ENCODE peak calls at places on chromosomes 13 and 19, in eight cellular contexts. One of them, this sample, is unnamed.

GRCh38 chr19:35306473-35307246 is 14.7 kb downstream of the MAG start:
- DNase-seq in mesenchymal stem cell: no peak
- DNase-seq in GM23248: no peak
- DNase-seq in psoas muscle: no peak
- DNase-seq in CD8-positive, alpha-beta T cell: no peak
- DNase-seq in lower lobe of right lung: no peak
- DNase-seq in uterus: no peak
- DNase-seq in cardiac muscle cell: no peak
- DNase-seq in this sample: no peak

GRCh38 chr19:4066682-4067395 is at the start of gene ZBTB7A:
- DNase-seq in cardiac muscle cell: peak; percentile 92
- DNase-seq in mesenchymal stem cell: peak; percentile 79
- DNase-seq in psoas muscle: peak; percentile 86
- DNase-seq in lower lobe of right lung: peak; percentile 94
- DNase-seq in CD8-positive, alpha-beta T cell: peak; percentile 66
- DNase-seq in GM23248: peak; percentile 85
- DNase-seq in uterus: peak; percentile 88
- DNase-seq in this sample: no peak

GRCh38 chr19:19490247-19490968 is 24.9 kb downstream of the TSSK6 start:
- DNase-seq in lower lobe of right lung: peak; percentile 70
- DNase-seq in cardiac muscle cell: peak; percentile 85
- DNase-seq in uterus: peak; percentile 82
- DNase-seq in GM23248: peak; percentile 88
- DNase-seq in psoas muscle: peak; percentile 71
- DNase-seq in CD8-positive, alpha-beta T cell: peak; percentile 70
- DNase-seq in mesenchymal stem cell: peak; percentile 85
- DNase-seq in this sample: peak; percentile 68

GRCh38 chr19:17205237-17206140 is 9.7 kb upstream of the USE1 start:
- DNase-seq in cardiac muscle cell: peak; percentile 72
- DNase-seq in uterus: peak; percentile 53
- DNase-seq in lower lobe of right lung: peak; percentile 82
- DNase-seq in psoas muscle: no peak
- DNase-seq in CD8-positive, alpha-beta T cell: peak; percentile 44
- DNase-seq in mesenchymal stem cell: peak; percentile 52
- DNase-seq in GM23248: peak; percentile 69
- DNase-seq in this sample: no peak

GRCh38 chr19:46019270-46019669 is 3.6 kb downstream of the PGLYRP1 start:
- DNase-seq in GM23248: no peak
- DNase-seq in psoas muscle: no peak
- DNase-seq in mesenchymal stem cell: no peak
- DNase-seq in CD8-positive, alpha-beta T cell: no peak
- DNase-seq in uterus: no peak
- DNase-seq in lower lobe of right lung: no peak
- DNase-seq in cardiac muscle cell: no peak
- DNase-seq in this sample: no peak

GRCh38 chr13:104831823-104832222 is 1703.6 kb downstream of the EFNB2 start:
- DNase-seq in GM23248: no peak
- DNase-seq in CD8-positive, alpha-beta T cell: no peak
- DNase-seq in uterus: no peak
- DNase-seq in cardiac muscle cell: no peak
- DNase-seq in lower lobe of right lung: no peak
- DNase-seq in mesenchymal stem cell: no peak
- DNase-seq in psoas muscle: no peak
- DNase-seq in this sample: no peak

GRCh38 chr13:47853236-47853635 is 147.8 kb downstream of the SUCLA2 start:
- DNase-seq in lower lobe of right lung: no peak
- DNase-seq in cardiac muscle cell: no peak
- DNase-seq in uterus: no peak
- DNase-seq in psoas muscle: no peak
- DNase-seq in GM23248: peak; percentile 59
- DNase-seq in CD8-positive, alpha-beta T cell: no peak
- DNase-seq in mesenchymal stem cell: peak; percentile 9
- DNase-seq in this sample: no peak

GRCh38 chr19:12748489-12748888 is 3.1 kb upstream of the BEST2 start:
- DNase-seq in cardiac muscle cell: no peak
- DNase-seq in mesenchymal stem cell: no peak
- DNase-seq in uterus: no peak
- DNase-seq in lower lobe of right lung: no peak
- DNase-seq in GM23248: no peak
- DNase-seq in CD8-positive, alpha-beta T cell: no peak
- DNase-seq in psoas muscle: no peak
- DNase-seq in this sample: no peak

GRCh38 chr13:42859760-42860159 is 78.4 kb downstream of the FAM216B start:
- DNase-seq in uterus: no peak
- DNase-seq in CD8-positive, alpha-beta T cell: no peak
- DNase-seq in mesenchymal stem cell: no peak
- DNase-seq in psoas muscle: no peak
- DNase-seq in cardiac muscle cell: no peak
- DNase-seq in lower lobe of right lung: no peak
- DNase-seq in GM23248: no peak
- DNase-seq in this sample: no peak

GRCh38 chr19:44623626-44624025 is 10.3 kb downstream of the IGSF23 start:
- DNase-seq in CD8-positive, alpha-beta T cell: no peak
- DNase-seq in mesenchymal stem cell: no peak
- DNase-seq in cardiac muscle cell: no peak
- DNase-seq in uterus: no peak
- DNase-seq in GM23248: no peak
- DNase-seq in lower lobe of right lung: no peak
- DNase-seq in psoas muscle: no peak
- DNase-seq in this sample: no peak

GRCh38 chr13:24640752-24641151 is 39.5 kb upstream of the ATP12A start:
- DNase-seq in mesenchymal stem cell: no peak
- DNase-seq in CD8-positive, alpha-beta T cell: no peak
- DNase-seq in lower lobe of right lung: no peak
- DNase-seq in psoas muscle: no peak
- DNase-seq in GM23248: no peak
- DNase-seq in uterus: no peak
- DNase-seq in cardiac muscle cell: no peak
- DNase-seq in this sample: no peak

GRCh38 chr19:11861301-11861700 is 12.8 kb downstream of the ZNF439 start:
- DNase-seq in psoas muscle: no peak
- DNase-seq in CD8-positive, alpha-beta T cell: no peak
- DNase-seq in uterus: no peak
- DNase-seq in mesenchymal stem cell: no peak
- DNase-seq in lower lobe of right lung: no peak
- DNase-seq in cardiac muscle cell: no peak
- DNase-seq in GM23248: no peak
- DNase-seq in this sample: no peak

GRCh38 chr19:3784607-3785463 is 1.3 kb downstream of the MATK start:
- DNase-seq in mesenchymal stem cell: no peak
- DNase-seq in cardiac muscle cell: no peak
- DNase-seq in CD8-positive, alpha-beta T cell: no peak
- DNase-seq in lower lobe of right lung: no peak
- DNase-seq in GM23248: peak; percentile 33
- DNase-seq in psoas muscle: no peak
- DNase-seq in uterus: no peak
- DNase-seq in this sample: no peak

GRCh38 chr13:53844747-53845146 is 816.1 kb downstream of the OLFM4 start:
- DNase-seq in GM23248: no peak
- DNase-seq in mesenchymal stem cell: no peak
- DNase-seq in uterus: no peak
- DNase-seq in psoas muscle: no peak
- DNase-seq in CD8-positive, alpha-beta T cell: no peak
- DNase-seq in lower lobe of right lung: no peak
- DNase-seq in cardiac muscle cell: no peak
- DNase-seq in this sample: no peak

GRCh38 chr13:111518161-111518791 is 197.8 kb downstream of the TEX29 start:
- DNase-seq in lower lobe of right lung: no peak
- DNase-seq in GM23248: no peak
- DNase-seq in uterus: no peak
- DNase-seq in psoas muscle: no peak
- DNase-seq in CD8-positive, alpha-beta T cell: no peak
- DNase-seq in cardiac muscle cell: no peak
- DNase-seq in mesenchymal stem cell: no peak
- DNase-seq in this sample: no peak

GRCh38 chr13:40453666-40454030 is 212.8 kb downstream of the FOXO1 start:
- DNase-seq in cardiac muscle cell: no peak
- DNase-seq in CD8-positive, alpha-beta T cell: no peak
- DNase-seq in lower lobe of right lung: no peak
- DNase-seq in mesenchymal stem cell: no peak
- DNase-seq in GM23248: no peak
- DNase-seq in uterus: no peak
- DNase-seq in psoas muscle: no peak
- DNase-seq in this sample: no peak

GRCh38 chr13:111166882-111167281 is 51.8 kb downstream of the ARHGEF7 start:
- DNase-seq in CD8-positive, alpha-beta T cell: no peak
- DNase-seq in mesenchymal stem cell: no peak
- DNase-seq in uterus: no peak
- DNase-seq in cardiac muscle cell: no peak
- DNase-seq in GM23248: no peak
- DNase-seq in lower lobe of right lung: no peak
- DNase-seq in psoas muscle: no peak
- DNase-seq in this sample: no peak

GRCh38 chr13:44921931-44922758 is 67.1 kb downstream of the NUFIP1 start:
- DNase-seq in GM23248: peak; percentile 95
- DNase-seq in psoas muscle: peak; percentile 42
- DNase-seq in cardiac muscle cell: peak; percentile 6
- DNase-seq in lower lobe of right lung: no peak
- DNase-seq in uterus: peak; percentile 88
- DNase-seq in CD8-positive, alpha-beta T cell: no peak
- DNase-seq in mesenchymal stem cell: peak; percentile 97
- DNase-seq in this sample: peak; percentile 93

GRCh38 chr19:42402376-42403116 is 12.4 kb upstream of the CNFN start:
- DNase-seq in cardiac muscle cell: no peak
- DNase-seq in uterus: no peak
- DNase-seq in GM23248: no peak
- DNase-seq in lower lobe of right lung: no peak
- DNase-seq in CD8-positive, alpha-beta T cell: no peak
- DNase-seq in psoas muscle: no peak
- DNase-seq in mesenchymal stem cell: no peak
- DNase-seq in this sample: no peak
- H3K4me3 ChIP-seq in cardiac muscle cell: peak overlapping the region; percentile 48
- H3K4me3 ChIP-seq in uterus: peak overlapping the region; percentile 62
- H3K4me3 ChIP-seq in GM23248: peak overlapping the region; percentile 71
- H3K4me3 ChIP-seq in lower lobe of right lung: peak overlapping the region; percentile 66
- H3K4me3 ChIP-seq in CD8-positive, alpha-beta T cell: peak overlapping the region; percentile 61
- H3K4me3 ChIP-seq in psoas muscle: peak overlapping the region; percentile 76
- H3K4me3 ChIP-seq in mesenchymal stem cell: peak overlapping the region; percentile 5
- H3K4me3 ChIP-seq in this sample: peak overlapping the region; percentile 66

DNA sequence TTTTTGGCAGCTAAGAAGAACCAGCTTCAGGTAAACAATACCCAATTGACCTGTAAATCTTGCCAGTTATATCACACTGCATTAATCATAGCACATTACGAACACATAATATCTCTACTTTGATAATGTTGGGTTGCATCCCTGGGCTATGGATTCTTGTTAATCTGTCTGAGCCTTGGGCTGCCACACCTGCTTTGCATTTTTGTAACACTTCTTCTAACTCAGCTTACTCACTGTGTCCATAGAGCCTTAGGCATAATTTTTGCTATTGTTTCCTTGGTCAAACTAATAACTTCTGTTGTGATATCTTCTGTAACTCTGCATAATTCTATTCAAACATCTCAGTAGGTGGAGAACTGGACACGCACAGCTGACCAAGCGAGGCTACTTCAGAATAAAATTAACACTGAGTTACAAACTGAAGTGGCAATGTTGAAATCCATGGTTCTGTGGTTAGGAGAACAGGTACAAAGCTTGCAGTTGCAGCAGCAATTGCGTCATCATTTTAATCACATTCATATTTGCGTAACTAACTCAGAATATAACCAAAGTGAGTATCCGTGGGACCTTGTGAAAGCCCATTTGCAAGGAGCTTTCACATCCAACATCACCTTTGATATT is 6.4 kb downstream of the ZNF350 start:
- DNase-seq in cardiac muscle cell: no peak
- DNase-seq in CD8-positive, alpha-beta T cell: no peak
- DNase-seq in lower lobe of right lung: no peak
- DNase-seq in GM23248: no peak
- DNase-seq in mesenchymal stem cell: no peak
- DNase-seq in uterus: no peak
- DNase-seq in psoas muscle: no peak
- DNase-seq in this sample: no peak
- H3K9me3 ChIP-seq in cardiac muscle cell: no peaks in the 10 kb centered on the region
- H3K9me3 ChIP-seq in CD8-positive, alpha-beta T cell: peaks cover 42% of the 10 kb centered on the region
- H3K9me3 ChIP-seq in lower lobe of right lung: peaks cover 95% of the 10 kb centered on the region
- H3K9me3 ChIP-seq in GM23248: no peaks in the 10 kb centered on the region
- H3K9me3 ChIP-seq in mesenchymal stem cell: peaks cover 95% of the 10 kb centered on the region
- H3K9me3 ChIP-seq in uterus: peaks cover 79% of the 10 kb centered on the region
- H3K9me3 ChIP-seq in psoas muscle: peaks cover 64% of the 10 kb centered on the region
- H3K9me3 ChIP-seq in this sample: peaks cover 43% of the 10 kb centered on the region

GRCh38 chr19:57348136-57348535 is 2.9 kb upstream of the ZNF304 start:
- DNase-seq in cardiac muscle cell: no peak
- DNase-seq in lower lobe of right lung: no peak
- DNase-seq in GM23248: peak; percentile 83
- DNase-seq in uterus: no peak
- DNase-seq in mesenchymal stem cell: peak; percentile 71
- DNase-seq in CD8-positive, alpha-beta T cell: no peak
- DNase-seq in psoas muscle: no peak
- DNase-seq in this sample: no peak
- H3K27ac ChIP-seq in cardiac muscle cell: no peak overlapping the region
- H3K27ac ChIP-seq in lower lobe of right lung: no peak overlapping the region
- H3K27ac ChIP-seq in GM23248: peak overlapping the region; percentile 92
- H3K27ac ChIP-seq in uterus: no peak overlapping the region
- H3K27ac ChIP-seq in mesenchymal stem cell: no peak overlapping the region
- H3K27ac ChIP-seq in CD8-positive, alpha-beta T cell: no peak overlapping the region
- H3K27ac ChIP-seq in psoas muscle: no peak overlapping the region
- H3K27ac ChIP-seq in this sample: no peak overlapping the region

DNA sequence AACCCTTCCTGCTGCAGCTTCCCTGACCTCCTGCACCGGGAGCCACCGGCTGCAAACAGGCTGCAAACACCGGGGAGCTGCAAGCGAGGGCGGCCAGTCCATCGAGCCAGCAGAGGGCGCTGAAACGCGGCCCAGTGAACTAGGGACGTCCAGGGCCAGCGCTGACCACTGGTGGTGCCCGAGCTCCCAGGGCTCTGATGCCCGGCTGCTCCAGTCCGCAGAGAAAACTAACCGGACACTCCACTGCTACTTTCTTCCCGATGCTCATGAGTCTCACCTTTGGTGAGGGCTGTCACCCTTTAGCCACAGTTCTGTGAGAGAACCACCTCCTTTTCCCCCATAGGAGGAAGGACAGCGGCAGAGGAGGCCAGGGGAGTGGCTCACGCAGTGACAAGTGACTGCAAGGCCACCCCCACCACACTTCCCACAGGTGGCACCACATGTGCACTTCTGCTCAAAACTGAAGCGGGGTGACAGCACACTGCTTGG is 82.8 kb upstream of the MTIF3 start:
- DNase-seq in cardiac muscle cell: peak; percentile 91
- DNase-seq in GM23248: peak; percentile 81
- DNase-seq in psoas muscle: peak; percentile 84
- DNase-seq in CD8-positive, alpha-beta T cell: peak; percentile 12
- DNase-seq in mesenchymal stem cell: peak; percentile 69
- DNase-seq in uterus: peak; percentile 42
- DNase-seq in lower lobe of right lung: peak; percentile 91
- DNase-seq in this sample: peak; percentile 41
- H3K4me3 ChIP-seq in cardiac muscle cell: no peak overlapping the region
- H3K4me3 ChIP-seq in GM23248: no peak overlapping the region
- H3K4me3 ChIP-seq in psoas muscle: no peak overlapping the region
- H3K4me3 ChIP-seq in CD8-positive, alpha-beta T cell: no peak overlapping the region
- H3K4me3 ChIP-seq in mesenchymal stem cell: no peak overlapping the region
- H3K4me3 ChIP-seq in uterus: no peak overlapping the region
- H3K4me3 ChIP-seq in lower lobe of right lung: peak overlapping the region; percentile 33
- H3K4me3 ChIP-seq in this sample: no peak overlapping the region

GRCh38 chr13:20501139-20501538 is 24.5 kb downstream of the CRYL1 start:
- DNase-seq in lower lobe of right lung: no peak
- DNase-seq in GM23248: no peak
- DNase-seq in mesenchymal stem cell: no peak
- DNase-seq in psoas muscle: no peak
- DNase-seq in uterus: no peak
- DNase-seq in cardiac muscle cell: no peak
- DNase-seq in CD8-positive, alpha-beta T cell: no peak
- DNase-seq in this sample: no peak
- H3K9me3 ChIP-seq in lower lobe of right lung: no peaks in the 10 kb centered on the region
- H3K9me3 ChIP-seq in GM23248: no peaks in the 10 kb centered on the region
- H3K9me3 ChIP-seq in mesenchymal stem cell: no peaks in the 10 kb centered on the region
- H3K9me3 ChIP-seq in psoas muscle: no peaks in the 10 kb centered on the region
- H3K9me3 ChIP-seq in uterus: no peaks in the 10 kb centered on the region
- H3K9me3 ChIP-seq in cardiac muscle cell: no peaks in the 10 kb centered on the region
- H3K9me3 ChIP-seq in CD8-positive, alpha-beta T cell: no peaks in the 10 kb centered on the region
- H3K9me3 ChIP-seq in this sample: peaks cover 13% of the 10 kb centered on the region